ENCODE peak calls at places on chromosomes 1 and 21, in four cellular contexts. One of them, this sample, is unnamed. For H3K27me3, the result is how much of the 10 kb centered on the place peaks cover.

GRCh38 chr1:207851696-207852095 is 59.2 kb downstream of the CD34 start:
- DNase-seq in GM23248: no peak
- DNase-seq in effector memory CD4-positive, alpha-beta T cell: no peak
- DNase-seq in dorsolateral prefrontal cortex: no peak
- DNase-seq in this sample: no peak

GRCh38 chr1:76140227-76140626 is 65.7 kb downstream of the ST6GALNAC3 start:
- DNase-seq in GM23248: no peak
- DNase-seq in effector memory CD4-positive, alpha-beta T cell: no peak
- DNase-seq in dorsolateral prefrontal cortex: no peak
- DNase-seq in this sample: no peak

GRCh38 chr1:33454646-33455282 is 17.7 kb upstream of the ZSCAN20 start:
- DNase-seq in GM23248: no peak
- DNase-seq in effector memory CD4-positive, alpha-beta T cell: no peak
- DNase-seq in dorsolateral prefrontal cortex: no peak
- DNase-seq in this sample: no peak

GRCh38 chr1:235984041-235984820 is 80.7 kb downstream of the NID1 start:
- DNase-seq in GM23248: peak
- DNase-seq in effector memory CD4-positive, alpha-beta T cell: no peak
- DNase-seq in dorsolateral prefrontal cortex: no peak
- DNase-seq in this sample: no peak

GRCh38 chr21:38798481-38798882 is 7.2 kb upstream of the ETS2 start:
- DNase-seq in GM23248: no peak
- DNase-seq in effector memory CD4-positive, alpha-beta T cell: no peak
- DNase-seq in dorsolateral prefrontal cortex: no peak
- DNase-seq in this sample: no peak

GRCh38 chr1:170321113-170321512 is 175.4 kb downstream of the NTMT2 start:
- DNase-seq in GM23248: no peak
- DNase-seq in effector memory CD4-positive, alpha-beta T cell: no peak
- DNase-seq in dorsolateral prefrontal cortex: no peak
- DNase-seq in this sample: no peak

GRCh38 chr1:228279011-228279721 is 71.3 kb downstream of the OBSCN start:
- DNase-seq in GM23248: no peak
- DNase-seq in effector memory CD4-positive, alpha-beta T cell: no peak
- DNase-seq in dorsolateral prefrontal cortex: no peak
- DNase-seq in this sample: peak

GRCh38 chr1:220123889-220124288 is 30.0 kb downstream of the IARS2 start:
- DNase-seq in GM23248: peak
- DNase-seq in effector memory CD4-positive, alpha-beta T cell: no peak
- DNase-seq in dorsolateral prefrontal cortex: no peak
- DNase-seq in this sample: no peak

GRCh38 chr1:201399352-201400126 is 415 bp upstream of the LAD1 start:
- DNase-seq in GM23248: peak
- DNase-seq in effector memory CD4-positive, alpha-beta T cell: no peak
- DNase-seq in dorsolateral prefrontal cortex: no peak
- DNase-seq in this sample: no peak

GRCh38 chr1:50969611-50970507 is at the start of gene CDKN2C:
- DNase-seq in GM23248: peak
- DNase-seq in effector memory CD4-positive, alpha-beta T cell: no peak
- DNase-seq in dorsolateral prefrontal cortex: peak
- DNase-seq in this sample: peak

GRCh38 chr1:100734716-100735115 is 15.2 kb downstream of the VCAM1 start:
- DNase-seq in GM23248: peak
- DNase-seq in effector memory CD4-positive, alpha-beta T cell: no peak
- DNase-seq in dorsolateral prefrontal cortex: no peak
- DNase-seq in this sample: no peak

GRCh38 chr1:186302378-186302920 is 72.6 kb downstream of the TPR start:
- DNase-seq in GM23248: peak
- DNase-seq in effector memory CD4-positive, alpha-beta T cell: no peak
- DNase-seq in dorsolateral prefrontal cortex: no peak
- DNase-seq in this sample: no peak

GRCh38 chr21:36792505-36792967 is 93.6 kb downstream of the SIM2 start:
- DNase-seq in GM23248: peak
- DNase-seq in effector memory CD4-positive, alpha-beta T cell: no peak
- DNase-seq in dorsolateral prefrontal cortex: no peak
- DNase-seq in this sample: no peak

GRCh38 chr1:53639251-53639721 is 99.7 kb downstream of the GLIS1 start:
- DNase-seq in GM23248: peak
- DNase-seq in effector memory CD4-positive, alpha-beta T cell: no peak
- DNase-seq in dorsolateral prefrontal cortex: peak
- DNase-seq in this sample: peak

GRCh38 chr1:6960291-6960758 is 175.1 kb downstream of the CAMTA1 start:
- DNase-seq in GM23248: peak
- DNase-seq in effector memory CD4-positive, alpha-beta T cell: no peak
- DNase-seq in dorsolateral prefrontal cortex: no peak
- DNase-seq in this sample: no peak

GRCh38 chr1:2642560-2643413 is 10.0 kb upstream of the MMEL1 start:
- DNase-seq in GM23248: peak
- DNase-seq in effector memory CD4-positive, alpha-beta T cell: peak
- DNase-seq in dorsolateral prefrontal cortex: peak
- DNase-seq in this sample: peak

GRCh38 chr1:54885863-54886723 is 902 bp downstream of the DHCR24 start:
- DNase-seq in GM23248: peak
- DNase-seq in effector memory CD4-positive, alpha-beta T cell: no peak
- DNase-seq in dorsolateral prefrontal cortex: no peak
- DNase-seq in this sample: no peak

GRCh38 chr1:65209005-65209885 is 61.2 kb downstream of the AK4 start:
- DNase-seq in GM23248: peak
- DNase-seq in effector memory CD4-positive, alpha-beta T cell: no peak
- DNase-seq in dorsolateral prefrontal cortex: no peak
- DNase-seq in this sample: no peak

GRCh38 chr21:36689324-36689723 is 9.6 kb upstream of the SIM2 start:
- DNase-seq in GM23248: no peak
- DNase-seq in effector memory CD4-positive, alpha-beta T cell: no peak
- DNase-seq in dorsolateral prefrontal cortex: no peak
- DNase-seq in this sample: no peak

GRCh38 chr21:45824546-45825208 is 156.9 kb upstream of the COL6A1 start:
- DNase-seq in GM23248: no peak
- DNase-seq in effector memory CD4-positive, alpha-beta T cell: no peak
- DNase-seq in dorsolateral prefrontal cortex: no peak
- DNase-seq in this sample: no peak

GRCh38 chr21:45365186-45365607 is 39.8 kb upstream of the COL18A1 start:
- DNase-seq in GM23248: no peak
- DNase-seq in effector memory CD4-positive, alpha-beta T cell: no peak
- DNase-seq in dorsolateral prefrontal cortex: no peak
- DNase-seq in this sample: no peak

GRCh38 chr1:58249729-58250586 is 296.6 kb downstream of the OMA1 start:
- DNase-seq in GM23248: peak
- DNase-seq in effector memory CD4-positive, alpha-beta T cell: no peak
- DNase-seq in dorsolateral prefrontal cortex: peak
- DNase-seq in this sample: peak

GRCh38 chr1:225467193-225468020 is 39.6 kb upstream of the LBR start:
- DNase-seq in GM23248: no peak
- DNase-seq in effector memory CD4-positive, alpha-beta T cell: peak
- DNase-seq in dorsolateral prefrontal cortex: no peak
- DNase-seq in this sample: peak

GRCh38 chr1:207221934-207222351 is 99.5 kb upstream of the CD55 start:
- DNase-seq in GM23248: peak
- DNase-seq in effector memory CD4-positive, alpha-beta T cell: no peak
- DNase-seq in dorsolateral prefrontal cortex: no peak
- DNase-seq in this sample: no peak

GRCh38 chr1:151972533-151973270 is 21.0 kb downstream of the S100A10 start:
- DNase-seq in GM23248: peak
- DNase-seq in effector memory CD4-positive, alpha-beta T cell: no peak
- DNase-seq in dorsolateral prefrontal cortex: no peak
- DNase-seq in this sample: no peak

GRCh38 chr1:30757196-30757949 is at the start of gene LAPTM5:
- DNase-seq in GM23248: no peak
- DNase-seq in effector memory CD4-positive, alpha-beta T cell: peak
- DNase-seq in dorsolateral prefrontal cortex: no peak
- DNase-seq in this sample: peak

GRCh38 chr1:165543651-165544452 is at the start of gene LRRC52:
- DNase-seq in GM23248: no peak
- DNase-seq in effector memory CD4-positive, alpha-beta T cell: no peak
- DNase-seq in dorsolateral prefrontal cortex: peak
- DNase-seq in this sample: no peak

GRCh38 chr1:99886841-99887240 is 36.7 kb downstream of the AGL start:
- DNase-seq in GM23248: peak
- DNase-seq in effector memory CD4-positive, alpha-beta T cell: no peak
- DNase-seq in dorsolateral prefrontal cortex: no peak
- DNase-seq in this sample: no peak

DNA sequence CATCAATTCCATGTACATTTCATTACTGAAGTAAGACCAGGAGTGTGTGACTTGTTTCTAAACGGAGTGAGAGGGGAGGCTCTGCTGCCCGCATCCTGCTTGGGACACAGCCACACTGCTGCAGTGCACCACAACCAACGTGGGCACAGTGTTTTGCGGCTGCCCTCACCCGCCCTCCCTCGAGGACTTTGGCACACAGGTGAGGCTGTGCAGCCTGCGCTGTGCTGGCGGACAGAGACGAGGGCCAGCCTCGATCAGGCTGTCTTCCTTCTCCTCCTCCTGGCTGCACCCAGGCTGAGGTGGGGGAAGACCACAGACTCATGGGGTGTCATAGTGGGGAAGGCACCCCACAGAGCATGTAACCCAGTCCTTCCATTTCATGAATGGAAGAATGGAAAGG is 31.0 kb upstream of the H6PD start:
- DNase-seq in GM23248: no peak
- DNase-seq in effector memory CD4-positive, alpha-beta T cell: no peak
- DNase-seq in dorsolateral prefrontal cortex: no peak
- DNase-seq in this sample: no peak
- H3K27me3 ChIP-seq in GM23248: under half
- H3K27me3 ChIP-seq in effector memory CD4-positive, alpha-beta T cell: under half
- H3K27me3 ChIP-seq in dorsolateral prefrontal cortex: under half
- H3K27me3 ChIP-seq in this sample: under half

DNA sequence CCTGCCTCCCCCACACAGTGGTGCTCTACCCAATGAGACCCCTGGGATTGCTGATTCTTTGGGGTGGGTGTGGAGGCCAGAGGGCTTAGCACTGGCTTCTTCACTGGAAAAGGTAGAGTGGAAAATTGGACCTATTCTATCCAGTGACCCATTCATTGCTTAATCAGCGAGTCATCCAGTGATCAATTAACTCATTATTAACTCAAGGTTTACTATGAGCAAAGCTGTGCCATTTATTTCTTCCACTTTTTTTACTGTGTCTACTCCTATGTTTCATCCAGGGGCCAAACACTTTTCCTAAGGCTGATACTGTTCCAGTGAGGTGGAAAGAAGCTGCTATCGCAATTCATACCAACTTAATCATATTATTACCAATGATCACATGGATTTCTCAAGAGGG is 363.9 kb downstream of the RPS6KC1 start:
- DNase-seq in GM23248: no peak
- DNase-seq in effector memory CD4-positive, alpha-beta T cell: no peak
- DNase-seq in dorsolateral prefrontal cortex: no peak
- DNase-seq in this sample: no peak
- H3K27me3 ChIP-seq in GM23248: under half
- H3K27me3 ChIP-seq in effector memory CD4-positive, alpha-beta T cell: under half
- H3K27me3 ChIP-seq in dorsolateral prefrontal cortex: under half
- H3K27me3 ChIP-seq in this sample: under half

GRCh38 chr1:232973652-232974611 is 23.5 kb downstream of the NTPCR start:
- DNase-seq in GM23248: peak
- DNase-seq in effector memory CD4-positive, alpha-beta T cell: no peak
- DNase-seq in dorsolateral prefrontal cortex: no peak
- DNase-seq in this sample: no peak
- H3K27me3 ChIP-seq in GM23248: under half
- H3K27me3 ChIP-seq in effector memory CD4-positive, alpha-beta T cell: under half
- H3K27me3 ChIP-seq in dorsolateral prefrontal cortex: under half
- H3K27me3 ChIP-seq in this sample: under half

DNA sequence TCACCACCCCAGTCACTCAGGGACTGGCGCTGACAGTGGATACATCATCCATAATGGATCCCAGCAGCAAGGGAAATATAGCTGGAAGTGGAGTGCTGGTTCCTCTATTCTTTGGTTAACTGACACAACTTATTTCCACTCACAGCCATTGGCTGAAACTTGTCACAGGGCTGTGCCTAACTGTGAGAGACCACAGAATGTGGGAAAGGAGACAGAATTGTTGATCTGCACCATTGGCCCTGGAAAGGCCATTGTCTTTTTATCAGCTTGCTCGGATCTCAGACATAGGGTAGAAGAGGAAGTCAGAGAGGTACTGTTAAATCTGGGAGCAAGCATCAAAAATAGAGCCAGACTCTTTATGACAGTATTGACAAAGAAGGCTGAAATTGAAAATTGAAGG is 451.3 kb downstream of the AJAP1 start:
- DNase-seq in GM23248: no peak
- DNase-seq in effector memory CD4-positive, alpha-beta T cell: no peak
- DNase-seq in dorsolateral prefrontal cortex: no peak
- DNase-seq in this sample: no peak
- H3K27me3 ChIP-seq in GM23248: under half
- H3K27me3 ChIP-seq in effector memory CD4-positive, alpha-beta T cell: under half
- H3K27me3 ChIP-seq in dorsolateral prefrontal cortex: under half
- H3K27me3 ChIP-seq in this sample: under half

DNA sequence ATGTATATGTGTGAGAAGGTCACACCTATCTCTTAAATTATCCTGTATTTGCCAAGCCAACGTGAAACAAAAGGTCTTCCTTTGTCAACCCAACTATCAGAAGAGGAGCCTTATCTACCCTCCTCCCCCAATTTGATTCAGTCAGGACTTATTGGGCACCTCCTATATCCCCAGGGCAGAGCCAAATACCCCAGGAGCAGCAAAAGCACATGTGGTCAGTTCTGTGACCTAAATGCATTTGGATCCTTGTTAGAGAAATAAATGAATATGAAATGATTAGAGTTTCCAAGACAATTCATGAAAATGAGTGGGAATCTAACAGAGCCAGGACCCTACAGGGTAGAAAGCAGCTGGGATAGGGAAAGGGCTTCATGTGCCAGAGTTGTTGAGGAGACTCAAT is 37.0 kb upstream of the KCND3 start:
- DNase-seq in GM23248: no peak
- DNase-seq in effector memory CD4-positive, alpha-beta T cell: no peak
- DNase-seq in dorsolateral prefrontal cortex: no peak
- DNase-seq in this sample: no peak
- H3K27me3 ChIP-seq in GM23248: under half
- H3K27me3 ChIP-seq in effector memory CD4-positive, alpha-beta T cell: under half
- H3K27me3 ChIP-seq in dorsolateral prefrontal cortex: under half
- H3K27me3 ChIP-seq in this sample: under half

DNA sequence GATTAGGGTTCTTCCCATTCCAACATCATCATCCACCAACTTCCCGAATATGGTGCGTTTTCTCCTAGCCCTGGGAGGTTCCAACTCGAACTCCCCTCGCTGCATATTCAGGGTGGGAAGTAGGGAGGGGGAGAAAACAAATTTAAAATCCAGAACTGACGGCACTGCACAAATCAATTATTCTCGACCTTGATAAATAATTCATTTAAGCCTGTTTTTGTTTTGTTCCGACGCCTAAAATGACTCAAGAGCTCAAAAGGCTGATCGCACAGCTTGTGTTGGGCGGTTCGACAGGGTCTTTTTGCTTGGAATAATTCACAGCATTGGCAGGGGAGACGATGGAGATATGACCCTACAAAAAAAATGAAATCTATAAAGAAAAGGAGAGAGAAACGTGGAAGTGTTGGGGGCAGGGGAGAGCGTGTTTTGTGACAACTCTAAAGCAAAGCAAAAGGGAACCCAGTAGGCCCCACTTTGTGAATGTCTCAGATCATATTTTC is 3.1 kb upstream of the BARHL2 start:
- DNase-seq in GM23248: no peak
- DNase-seq in effector memory CD4-positive, alpha-beta T cell: no peak
- DNase-seq in dorsolateral prefrontal cortex: no peak
- DNase-seq in this sample: no peak
- H3K27me3 ChIP-seq in GM23248: half or more
- H3K27me3 ChIP-seq in effector memory CD4-positive, alpha-beta T cell: half or more
- H3K27me3 ChIP-seq in dorsolateral prefrontal cortex: half or more
- H3K27me3 ChIP-seq in this sample: under half

GRCh38 chr1:205570796-205571537 is 60.8 kb downstream of the ELK4 start:
- DNase-seq in GM23248: peak
- DNase-seq in effector memory CD4-positive, alpha-beta T cell: no peak
- DNase-seq in dorsolateral prefrontal cortex: no peak
- DNase-seq in this sample: no peak
- H3K27me3 ChIP-seq in GM23248: half or more
- H3K27me3 ChIP-seq in effector memory CD4-positive, alpha-beta T cell: under half
- H3K27me3 ChIP-seq in dorsolateral prefrontal cortex: under half
- H3K27me3 ChIP-seq in this sample: under half

This sample was measured in aorta.